ENCODE peak calls at places on chromosome 2, in five cellular contexts. L, F, U, E and J are unnamed samples.

GRCh38 chr2:230891108-230891507 is 26.4 kb downstream of the ITM2C start:
- DNase-seq in L (no peak), F (no peak), U (no peak), E (no peak), J (no peak)

GRCh38 chr2:203951366-203951902 is 14.9 kb downstream of the ICOS start:
- DNase-seq in L (peak), F (no peak), U (peak), E (no peak), J (no peak)

GRCh38 chr2:99900589-99900988 is 241.8 kb downstream of the AFF3 start:
- DNase-seq in L (no peak), F (no peak), U (no peak), E (no peak), J (no peak)

GRCh38 chr2:64595397-64596160 is 58.1 kb downstream of the SERTAD2 start:
- DNase-seq in L (no peak), F (peak), U (no peak), E (peak), J (peak)

GRCh38 chr2:151691621-151692020 is 42.7 kb downstream of the NEB start:
- DNase-seq in L (no peak), F (no peak), U (no peak), E (no peak), J (no peak)

GRCh38 chr2:209476367-209477191 is 52.7 kb downstream of the MAP2 start:
- DNase-seq in L (no peak), F (peak), U (no peak), E (no peak), J (peak)

GRCh38 chr2:153509133-153509532 is 30.6 kb upstream of the RPRM start:
- DNase-seq in L (no peak), F (no peak), U (no peak), E (peak), J (no peak)

GRCh38 chr2:120572226-120572625 is 163.4 kb upstream of the GLI2 start:
- DNase-seq in L (no peak), F (no peak), U (no peak), E (no peak), J (no peak)

GRCh38 chr2:28395334-28396061 is 2.8 kb downstream of the FOSL2 start:
- DNase-seq in L (no peak), F (no peak), U (no peak), E (no peak), J (no peak)

GRCh38 chr2:2542966-2543555 is 212.0 kb upstream of the MYT1L start:
- DNase-seq in L (no peak), F (no peak), U (no peak), E (peak), J (no peak)